ENCODE peak calls at places on chromosomes 1 and 21, in eight cellular contexts. F is activated CD4-positive, CD25-positive, alpha-beta regulatory T cell treated with anti-CD3 and anti-CD28 coated beads, Interleukin-2, amount 50 U/mL, for 72 hours; S is neural crest cell; K is ecto neural progenitor cell; A is activated naive CD4-positive, alpha-beta T cell; L is stimulated activated CD8-positive, alpha-beta memory T cell treated with anti-CD3 and anti-CD28 coated beads, Interleukin-4, amount 100 ng/mL, for 24 hours; P is foreskin fibroblast; R is activated CD8-positive, alpha-beta memory T cell treated with anti-CD3 and anti-CD28 coated beads, Interleukin-2, amount 50 U/mL, for 4 hours. Z is an unnamed sample.

GRCh38 chr1:46594068-46594467 is 10.0 kb downstream of the MKNK1 start:
- DNase-seq in F (no peak), S (no peak), K (no peak), A (no peak), L (no peak), P (no peak), R (no peak), Z (no peak)

GRCh38 chr21:42833439-42833815 is 45.9 kb downstream of the WDR4 start:
- DNase-seq in F (peak; percentile 49), S (no peak), K (no peak), A (peak; percentile 19), L (no peak), P (peak; percentile 18), R (peak; percentile 53), Z (no peak)

GRCh38 chr21:36698160-36699025 is 522 bp upstream of the SIM2 start:
- DNase-seq in F (no peak), S (peak; percentile 20), K (peak; percentile 71), A (no peak), L (no peak), P (no peak), R (no peak), Z (no peak)

GRCh38 chr1:203324103-203325003 is 19.0 kb downstream of the BTG2 start:
- DNase-seq in F (no peak), S (no peak), K (peak; percentile 54), A (peak; percentile 13), L (no peak), P (no peak), R (peak; percentile 39), Z (peak; percentile 35)

GRCh38 chr1:91278754-91279153 is 125.9 kb downstream of the HFM1 start:
- DNase-seq in F (no peak), S (no peak), K (no peak), A (no peak), L (no peak), P (no peak), R (no peak), Z (no peak)

GRCh38 chr1:242828199-242828598 is 303.7 kb upstream of the PLD5 start:
- DNase-seq in F (no peak), S (no peak), K (no peak), A (no peak), L (no peak), P (no peak), R (no peak), Z (no peak)

GRCh38 chr21:42636535-42636914 is 16.9 kb upstream of the PDE9A start:
- DNase-seq in F (no peak), S (no peak), K (no peak), A (no peak), L (no peak), P (peak; percentile 78), R (no peak), Z (no peak)

GRCh38 chr1:168762473-168762872 is 33.5 kb upstream of the DPT start:
- DNase-seq in F (no peak), S (no peak), K (no peak), A (no peak), L (no peak), P (no peak), R (no peak), Z (no peak)

GRCh38 chr1:28085129-28085528 is 3.3 kb downstream of the EYA3 start:
- DNase-seq in F (no peak), S (no peak), K (no peak), A (no peak), L (no peak), P (no peak), R (no peak), Z (no peak)

GRCh38 chr1:107677674-107678073 is 287.3 kb downstream of the VAV3 start:
- DNase-seq in F (no peak), S (no peak), K (no peak), A (no peak), L (no peak), P (no peak), R (no peak), Z (no peak)

GRCh38 chr1:204923626-204924012 is 53.0 kb downstream of the NFASC start:
- DNase-seq in F (no peak), S (no peak), K (no peak), A (no peak), L (no peak), P (no peak), R (no peak), Z (no peak)

GRCh38 chr21:42703173-42703908 is 49.9 kb downstream of the PDE9A start:
- DNase-seq in F (no peak), S (no peak), K (no peak), A (no peak), L (no peak), P (no peak), R (no peak), Z (no peak)

GRCh38 chr1:153572569-153573015 is 6.9 kb upstream of the S100A2 start:
- DNase-seq in F (no peak), S (peak; percentile 36), K (no peak), A (no peak), L (no peak), P (peak; percentile 84), R (peak; percentile 36), Z (peak; percentile 62)

GRCh38 chr21:35232545-35233176 is 183.6 kb upstream of the RUNX1 start:
- DNase-seq in F (no peak), S (no peak), K (no peak), A (no peak), L (no peak), P (peak; percentile 82), R (no peak), Z (no peak)

GRCh38 chr1:14944471-14944981 is 209.0 kb upstream of the TMEM51 start:
- DNase-seq in F (no peak), S (no peak), K (no peak), A (no peak), L (no peak), P (no peak), R (no peak), Z (no peak)

GRCh38 chr1:182460550-182460951 is 10.6 kb downstream of the RGSL1 start:
- DNase-seq in F (no peak), S (no peak), K (no peak), A (no peak), L (no peak), P (no peak), R (no peak), Z (no peak)

GRCh38 chr1:228081578-228082259 is 789 bp upstream of the ARF1 start:
- DNase-seq in F (no peak), S (no peak), K (peak; percentile 71), A (no peak), L (no peak), P (no peak), R (peak; percentile 37), Z (no peak)

GRCh38 chr1:55974714-55975441 is 604.5 kb downstream of the PLPP3 start:
- DNase-seq in F (no peak), S (no peak), K (no peak), A (no peak), L (no peak), P (peak; percentile 38), R (no peak), Z (no peak)

GRCh38 chr1:199512037-199512710 is 515.3 kb upstream of the NR5A2 start:
- DNase-seq in F (no peak), S (no peak), K (peak; percentile 81), A (no peak), L (no peak), P (no peak), R (no peak), Z (no peak)

Z was measured in NK-92 treated with Interleukin-12 subunit alpha and Interleukin-12 subunit beta, amount 100 ng/mL, for 24 hours.